ENCODE peak calls at places on chromosomes 7 and 10, in seven cellular contexts. S is activated B cell treated with CpG ODN at 0.5 μM for 24 hours; P is dorsolateral prefrontal cortex; T is amniotic stem cell; L is effector CD4-positive, alpha-beta T cell; F is caudate nucleus; Q is naive thymus-derived CD8-positive, alpha-beta T cell. H is an unnamed sample.
A peak's percentile ranks its signal among the peaks of the same experiment; 100 is the strongest.

GRCh38 chr10:78165617-78166016 is 132.0 kb downstream of the RPS24 start:
- DNase-seq in S (no peak), P (no peak), T (no peak), L (no peak), F (no peak), Q (no peak), H (no peak)

GRCh38 chr10:20299037-20299557 is 482.9 kb downstream of the PLXDC2 start:
- DNase-seq in S (no peak), P (no peak), T (no peak), L (no peak), F (no peak), Q (no peak), H (no peak)

GRCh38 chr7:125195156-125195555 is 265.5 kb upstream of the POT1 start:
- DNase-seq in S (no peak), P (no peak), T (no peak), L (no peak), F (no peak), Q (no peak), H (peak; percentile 42)

GRCh38 chr10:102504179-102504975 is 605 bp downstream of the SUFU start:
- DNase-seq in S (no peak), P (no peak), T (peak; percentile 38), L (no peak), F (peak; percentile 4), Q (no peak), H (peak; percentile 23)

GRCh38 chr10:12974845-12975199 is 26.7 kb downstream of the CCDC3 start:
- DNase-seq in S (no peak), P (no peak), T (no peak), L (no peak), F (no peak), Q (no peak), H (no peak)

GRCh38 chr10:129758591-129759021 is 205.5 kb downstream of the EBF3 start:
- DNase-seq in S (no peak), P (no peak), T (no peak), L (no peak), F (no peak), Q (no peak), H (no peak)

GRCh38 chr7:22801907-22802306 is 20.7 kb downstream of the TOMM7 start:
- DNase-seq in S (no peak), P (no peak), T (no peak), L (no peak), F (no peak), Q (no peak), H (no peak)

GRCh38 chr10:114764656-114765055 is 56.9 kb upstream of the FHIP2A start:
- DNase-seq in S (no peak), P (no peak), T (no peak), L (no peak), F (peak; percentile 20), Q (no peak), H (no peak)

GRCh38 chr7:157276091-157276561 is 60.7 kb upstream of the DNAJB6 start:
- DNase-seq in S (no peak), P (peak; percentile 28), T (no peak), L (no peak), F (no peak), Q (no peak), H (no peak)

GRCh38 chr10:88525371-88526079 is 57.6 kb downstream of the RNLS start:
- DNase-seq in S (no peak), P (no peak), T (no peak), L (no peak), F (no peak), Q (no peak), H (peak; percentile 73)

GRCh38 chr10:131857156-131858117 is 43.4 kb upstream of the PPP2R2D start:
- DNase-seq in S (no peak), P (no peak), T (no peak), L (no peak), F (no peak), Q (no peak), H (no peak)

GRCh38 chr7:25028370-25028971 is 48.5 kb upstream of the OSBPL3 start:
- DNase-seq in S (no peak), P (no peak), T (no peak), L (peak; percentile 6), F (no peak), Q (no peak), H (peak; percentile 86)

GRCh38 chr10:63256047-63256773 is 123.1 kb downstream of the NRBF2 start:
- DNase-seq in S (no peak), P (no peak), T (no peak), L (no peak), F (no peak), Q (no peak), H (no peak)

GRCh38 chr7:92567460-92567859 is 22.7 kb downstream of the FAM133B start:
- DNase-seq in S (no peak), P (no peak), T (no peak), L (no peak), F (no peak), Q (no peak), H (peak; percentile 52)

GRCh38 chr10:103648951-103649532 is 155.5 kb downstream of the NEURL1 start:
- DNase-seq in S (no peak), P (no peak), T (no peak), L (no peak), F (no peak), Q (no peak), H (peak; percentile 28)

GRCh38 chr7:55438765-55439525 is 73.8 kb downstream of the LANCL2 start:
- DNase-seq in S (no peak), P (no peak), T (no peak), L (no peak), F (no peak), Q (no peak), H (peak; percentile 48)

GRCh38 chr10:130037169-130037661 is 73.1 kb upstream of the EBF3 start:
- DNase-seq in S (no peak), P (no peak), T (no peak), L (no peak), F (no peak), Q (no peak), H (no peak)

GRCh38 chr10:86330778-86331763 is 35.5 kb downstream of the GRID1 start:
- DNase-seq in S (no peak), P (peak; percentile 45), T (no peak), L (no peak), F (no peak), Q (no peak), H (no peak)

H was measured in astrocyte of the spinal cord.